ENCODE peak calls at places on chromosome 11, in seven cellular contexts. K is Right ventricle myocardium inferior, R is amygdala, L is T-helper 2 cell, S is GM23338, H is OCI-M1, P is nucleus accumbens. E is an unnamed sample.

GRCh38 chr11:113873241-113873626 is 2.1 kb downstream of the USP28 start:
- DNase-seq in K (no peak), R (no peak), L (no peak), S (peak; percentile 27), H (no peak), P (no peak), E (no peak)

GRCh38 chr11:36376315-36376887 is 80.3 kb downstream of the PRR5L start:
- DNase-seq in K (peak; percentile 74), R (no peak), L (no peak), S (peak; percentile 75), H (no peak), P (no peak), E (peak; percentile 37)

GRCh38 chr11:19660076-19660475 is 52.6 kb upstream of the NAV2 start:
- DNase-seq in K (no peak), R (no peak), L (no peak), S (no peak), H (peak; percentile 1), P (no peak), E (no peak)

GRCh38 chr11:22466809-22467208 is 128.6 kb downstream of the SLC17A6 start:
- DNase-seq in K (no peak), R (no peak), L (no peak), S (no peak), H (no peak), P (no peak), E (peak; percentile 41)

GRCh38 chr11:128399186-128399585 is 188.2 kb downstream of the ETS1 start:
- DNase-seq in K (no peak), R (no peak), L (no peak), S (no peak), H (no peak), P (no peak), E (no peak)

GRCh38 chr11:46369458-46370152 is 11.9 kb upstream of the MDK start:
- DNase-seq in K (peak; percentile 57), R (no peak), L (no peak), S (peak; percentile 92), H (peak; percentile 62), P (no peak), E (no peak)

GRCh38 chr11:27234043-27234668 is 128.9 kb downstream of the CCDC34 start:
- DNase-seq in K (no peak), R (no peak), L (no peak), S (no peak), H (peak; percentile 56), P (no peak), E (no peak)

GRCh38 chr11:3637201-3637600 is 4.6 kb downstream of the ART5 start:
- DNase-seq in K (no peak), R (no peak), L (no peak), S (no peak), H (no peak), P (no peak), E (no peak)

GRCh38 chr11:69386594-69387408 is 92.8 kb downstream of the MYEOV start:
- DNase-seq in K (no peak), R (no peak), L (no peak), S (no peak), H (no peak), P (no peak), E (peak; percentile 8)

GRCh38 chr11:27717801-27718229 is 17.6 kb upstream of the BDNF start:
- DNase-seq in K (no peak), R (no peak), L (no peak), S (peak; percentile 70), H (no peak), P (no peak), E (no peak)

GRCh38 chr11:128420277-128420676 is 167.1 kb downstream of the ETS1 start:
- DNase-seq in K (no peak), R (no peak), L (no peak), S (no peak), H (no peak), P (no peak), E (no peak)

GRCh38 chr11:61907282-61907681 is 10.1 kb downstream of the RAB3IL1 start:
- DNase-seq in K (peak; percentile 54), R (no peak), L (no peak), S (no peak), H (no peak), P (no peak), E (no peak)

GRCh38 chr11:30585067-30585891 is 874 bp downstream of the MPPED2 start:
- DNase-seq in K (peak; percentile 67), R (no peak), L (no peak), S (peak; percentile 72), H (no peak), P (no peak), E (peak; percentile 49)

GRCh38 chr11:64060861-64061444 is 25.2 kb downstream of the FLRT1 start:
- DNase-seq in K (peak; percentile 83), R (peak; percentile 23), L (peak; percentile 28), S (peak; percentile 92), H (no peak), P (no peak), E (peak; percentile 79)

GRCh38 chr11:133157180-133157579 is 375.1 kb downstream of the OPCML start:
- DNase-seq in K (no peak), R (no peak), L (no peak), S (peak; percentile 80), H (peak; percentile 45), P (no peak), E (peak; percentile 46)

GRCh38 chr11:67237574-67237973 is 28.7 kb upstream of the GRK2 start:
- DNase-seq in K (no peak), R (no peak), L (no peak), S (no peak), H (no peak), P (no peak), E (no peak)

GRCh38 chr11:119375629-119376196 is 5.8 kb downstream of the USP2 start:
- DNase-seq in K (peak; percentile 84), R (no peak), L (no peak), S (peak; percentile 48), H (no peak), P (peak; percentile 52), E (peak; percentile 90)

GRCh38 chr11:89220684-89221339 is 43.1 kb downstream of the TYR start:
- DNase-seq in K (no peak), R (no peak), L (no peak), S (peak; percentile 66), H (no peak), P (no peak), E (no peak)

GRCh38 chr11:21774212-21774611 is 418.7 kb upstream of the ANO5 start:
- DNase-seq in K (no peak), R (no peak), L (no peak), S (no peak), H (no peak), P (no peak), E (no peak)

GRCh38 chr11:61195016-61195695 is 8.2 kb upstream of the PGA3 start:
- DNase-seq in K (no peak), R (no peak), L (no peak), S (no peak), H (no peak), P (no peak), E (no peak)

GRCh38 chr11:121829159-121829643 is 286.8 kb downstream of the BLID start:
- DNase-seq in K (peak; percentile 22), R (no peak), L (no peak), S (no peak), H (no peak), P (no peak), E (no peak)

GRCh38 chr11:84227970-84228369 is 941.8 kb upstream of the CCDC90B start:
- DNase-seq in K (no peak), R (no peak), L (no peak), S (no peak), H (no peak), P (no peak), E (no peak)

GRCh38 chr11:9972917-9973504 is 309.1 kb downstream of the SWAP70 start:
- DNase-seq in K (no peak), R (no peak), L (no peak), S (peak; percentile 65), H (peak; percentile 75), P (no peak), E (no peak)

GRCh38 chr11:94623120-94623735 is 56.1 kb downstream of the PIWIL4 start:
- DNase-seq in K (no peak), R (no peak), L (no peak), S (peak; percentile 94), H (peak; percentile 87), P (no peak), E (no peak)

GRCh38 chr11:78825531-78825930 is 250.9 kb upstream of the NARS2 start:
- DNase-seq in K (no peak), R (no peak), L (no peak), S (no peak), H (no peak), P (no peak), E (no peak)

GRCh38 chr11:17790453-17790852 is 55.9 kb downstream of the KCNC1 start:
- DNase-seq in K (no peak), R (no peak), L (no peak), S (no peak), H (no peak), P (no peak), E (no peak)

GRCh38 chr11:93542753-93543246 is 391 bp downstream of the SMCO4 start:
- DNase-seq in K (peak; percentile 67), R (no peak), L (no peak), S (no peak), H (peak; percentile 55), P (no peak), E (no peak)

GRCh38 chr11:3197878-3198528 is 20.6 kb downstream of the MRGPRG start:
- DNase-seq in K (no peak), R (no peak), L (no peak), S (no peak), H (no peak), P (no peak), E (no peak)

GRCh38 chr11:66113132-66113856 is 43.2 kb downstream of the PACS1 start:
- DNase-seq in K (no peak), R (no peak), L (no peak), S (no peak), H (peak; percentile 19), P (no peak), E (no peak)

GRCh38 chr11:86627776-86628455 is 44.5 kb downstream of the ME3 start:
- DNase-seq in K (peak; percentile 72), R (no peak), L (no peak), S (no peak), H (no peak), P (no peak), E (no peak)

GRCh38 chr11:19802773-19803293 is 90.2 kb downstream of the NAV2 start:
- DNase-seq in K (no peak), R (no peak), L (no peak), S (no peak), H (no peak), P (no peak), E (no peak)

GRCh38 chr11:37451903-37452302 is 853.9 kb upstream of the RAG2 start:
- DNase-seq in K (no peak), R (no peak), L (no peak), S (no peak), H (no peak), P (no peak), E (no peak)

GRCh38 chr11:92967178-92967577 is 2.3 kb upstream of the MTNR1B start:
- DNase-seq in K (no peak), R (no peak), L (no peak), S (no peak), H (no peak), P (no peak), E (no peak)

GRCh38 chr11:57196556-57196955 is 14.8 kb downstream of the LRRC55 start:
- DNase-seq in K (no peak), R (no peak), L (no peak), S (no peak), H (no peak), P (no peak), E (no peak)

GRCh38 chr11:2816941-2817421 is 68.6 kb downstream of the CDKN1C start:
- DNase-seq in K (peak; percentile 73), R (no peak), L (no peak), S (no peak), H (no peak), P (no peak), E (no peak)

GRCh38 chr11:111836766-111837165 is 34.6 kb downstream of the ALG9 start:
- DNase-seq in K (no peak), R (no peak), L (no peak), S (no peak), H (no peak), P (no peak), E (no peak)

GRCh38 chr11:45892856-45893255 is 7.4 kb downstream of the MAPK8IP1 start:
- DNase-seq in K (peak; percentile 34), R (no peak), L (no peak), S (no peak), H (no peak), P (no peak), E (no peak)

E was measured in head of caudate nucleus.